ENCODE peak calls at places on chromosomes 2 and 18, in seven cellular contexts. One of them, this sample, is unnamed.

GRCh38 chr18:8361941-8362471 is 247.2 kb upstream of the RAB12 start:
- DNase-seq in cardiac fibroblast: no peak
- DNase-seq in AG04450: no peak
- DNase-seq in sigmoid colon: no peak
- DNase-seq in Calu3: no peak
- DNase-seq in transverse colon: no peak
- DNase-seq in dorsolateral prefrontal cortex: no peak
- DNase-seq in this sample: no peak

GRCh38 chr2:178449700-178450573 is 1.0 kb downstream of the PRKRA start:
- DNase-seq in Calu3: no peak
- DNase-seq in AG04450: no peak
- DNase-seq in transverse colon: peak
- DNase-seq in sigmoid colon: no peak
- DNase-seq in dorsolateral prefrontal cortex: no peak
- DNase-seq in cardiac fibroblast: peak
- DNase-seq in this sample: no peak

GRCh38 chr2:9086465-9086864 is 83.0 kb upstream of the MBOAT2 start:
- DNase-seq in Calu3: no peak
- DNase-seq in transverse colon: no peak
- DNase-seq in cardiac fibroblast: peak
- DNase-seq in sigmoid colon: no peak
- DNase-seq in dorsolateral prefrontal cortex: no peak
- DNase-seq in AG04450: no peak
- DNase-seq in this sample: no peak

GRCh38 chr18:74698881-74699280 is 101.2 kb downstream of the ZNF407 start:
- DNase-seq in AG04450: no peak
- DNase-seq in cardiac fibroblast: no peak
- DNase-seq in transverse colon: no peak
- DNase-seq in sigmoid colon: no peak
- DNase-seq in dorsolateral prefrontal cortex: no peak
- DNase-seq in Calu3: no peak
- DNase-seq in this sample: no peak

GRCh38 chr2:4964579-4964978 is 727.6 kb upstream of the SOX11 start:
- DNase-seq in dorsolateral prefrontal cortex: no peak
- DNase-seq in cardiac fibroblast: no peak
- DNase-seq in Calu3: no peak
- DNase-seq in sigmoid colon: no peak
- DNase-seq in transverse colon: no peak
- DNase-seq in AG04450: no peak
- DNase-seq in this sample: no peak

GRCh38 chr18:12867724-12868123 is 16.3 kb downstream of the PTPN2 start:
- DNase-seq in AG04450: no peak
- DNase-seq in transverse colon: no peak
- DNase-seq in dorsolateral prefrontal cortex: no peak
- DNase-seq in sigmoid colon: no peak
- DNase-seq in cardiac fibroblast: no peak
- DNase-seq in Calu3: no peak
- DNase-seq in this sample: no peak

GRCh38 chr18:59455728-59456276 is 96.7 kb upstream of the LMAN1 start:
- DNase-seq in sigmoid colon: peak
- DNase-seq in Calu3: no peak
- DNase-seq in dorsolateral prefrontal cortex: no peak
- DNase-seq in cardiac fibroblast: no peak
- DNase-seq in transverse colon: no peak
- DNase-seq in AG04450: no peak
- DNase-seq in this sample: no peak

GRCh38 chr2:102092518-102092917 is 50.0 kb upstream of the IL1R1 start:
- DNase-seq in dorsolateral prefrontal cortex: no peak
- DNase-seq in cardiac fibroblast: no peak
- DNase-seq in sigmoid colon: no peak
- DNase-seq in Calu3: no peak
- DNase-seq in transverse colon: no peak
- DNase-seq in AG04450: no peak
- DNase-seq in this sample: no peak

GRCh38 chr2:8805278-8806045 is 32.0 kb downstream of the KIDINS220 start:
- DNase-seq in Calu3: no peak
- DNase-seq in dorsolateral prefrontal cortex: no peak
- DNase-seq in transverse colon: no peak
- DNase-seq in AG04450: no peak
- DNase-seq in cardiac fibroblast: no peak
- DNase-seq in sigmoid colon: no peak
- DNase-seq in this sample: peak

GRCh38 chr2:233795735-233796171 is 17.6 kb downstream of the MROH2A start:
- DNase-seq in transverse colon: no peak
- DNase-seq in AG04450: no peak
- DNase-seq in Calu3: no peak
- DNase-seq in dorsolateral prefrontal cortex: no peak
- DNase-seq in cardiac fibroblast: no peak
- DNase-seq in sigmoid colon: no peak
- DNase-seq in this sample: peak

GRCh38 chr2:74587664-74588277 is 33.3 kb downstream of the DOK1 start:
- DNase-seq in transverse colon: peak
- DNase-seq in sigmoid colon: peak
- DNase-seq in dorsolateral prefrontal cortex: peak
- DNase-seq in Calu3: peak
- DNase-seq in AG04450: no peak
- DNase-seq in cardiac fibroblast: peak
- DNase-seq in this sample: peak

GRCh38 chr2:135047295-135047694 is at the start of gene MAP3K19:
- DNase-seq in AG04450: no peak
- DNase-seq in cardiac fibroblast: no peak
- DNase-seq in sigmoid colon: no peak
- DNase-seq in dorsolateral prefrontal cortex: no peak
- DNase-seq in transverse colon: no peak
- DNase-seq in Calu3: no peak
- DNase-seq in this sample: no peak

DNA sequence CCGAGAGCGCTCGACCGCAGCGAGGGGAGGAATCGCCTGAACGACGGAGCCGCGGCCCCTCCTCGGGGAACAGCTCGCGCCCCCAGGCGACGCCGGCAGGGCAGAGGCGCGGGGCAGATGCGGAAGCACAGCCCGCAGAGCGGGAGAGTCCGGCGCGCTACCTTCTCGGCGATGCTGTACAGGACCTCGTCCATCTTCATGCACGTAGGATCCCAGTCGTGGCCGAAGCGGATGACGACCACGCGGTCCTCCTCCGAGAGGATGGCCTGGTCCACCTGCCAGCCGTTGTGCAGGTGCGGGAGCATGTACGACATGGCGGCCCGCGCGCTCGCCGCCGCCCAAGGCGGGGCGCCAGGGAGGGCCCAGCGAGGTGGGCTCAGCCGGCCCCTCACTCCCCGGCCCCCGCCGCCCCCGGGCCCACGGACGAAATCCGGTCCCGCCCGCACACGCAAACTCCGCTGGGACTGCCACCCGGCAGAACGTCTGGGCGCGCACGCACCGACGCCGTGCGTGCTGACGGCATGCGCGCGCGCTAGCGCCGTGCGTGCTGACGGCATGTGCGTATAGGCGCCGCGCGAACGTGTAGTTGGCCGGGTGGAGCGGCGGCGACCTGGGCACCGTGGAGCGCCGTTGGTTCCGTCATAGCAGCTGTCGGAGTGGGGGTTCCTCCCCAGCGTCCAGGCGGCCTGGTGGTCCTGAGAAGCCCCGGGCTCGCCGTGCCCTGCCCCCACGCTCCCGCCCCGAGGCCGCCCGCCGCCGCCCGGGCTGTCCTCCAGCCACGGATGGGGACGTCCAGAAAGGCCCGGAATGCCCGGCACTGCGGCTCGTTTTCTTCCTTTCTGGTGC is at the start of gene TXNL4A:
- DNase-seq in transverse colon: peak
- DNase-seq in dorsolateral prefrontal cortex: peak
- DNase-seq in AG04450: peak
- DNase-seq in sigmoid colon: peak
- DNase-seq in cardiac fibroblast: peak
- DNase-seq in Calu3: peak
- DNase-seq in this sample: peak
- TF ChIP-seq CTCF in transverse colon: peak
- TF ChIP-seq CTCF in dorsolateral prefrontal cortex: peak
- TF ChIP-seq CTCF in AG04450: peak
- TF ChIP-seq CTCF in sigmoid colon: no peak
- TF ChIP-seq CTCF in cardiac fibroblast: peak
- TF ChIP-seq CTCF in Calu3: no peak
- TF ChIP-seq CTCF in this sample: peak

GRCh38 chr2:14936436-14936835 is 303.9 kb downstream of the LRATD1 start:
- DNase-seq in Calu3: no peak
- DNase-seq in AG04450: no peak
- DNase-seq in transverse colon: no peak
- DNase-seq in dorsolateral prefrontal cortex: no peak
- DNase-seq in sigmoid colon: no peak
- DNase-seq in cardiac fibroblast: no peak
- DNase-seq in this sample: no peak
- TF ChIP-seq CTCF in Calu3: no peak
- TF ChIP-seq CTCF in AG04450: no peak
- TF ChIP-seq CTCF in transverse colon: no peak
- TF ChIP-seq CTCF in dorsolateral prefrontal cortex: no peak
- TF ChIP-seq CTCF in sigmoid colon: no peak
- TF ChIP-seq CTCF in cardiac fibroblast: no peak
- TF ChIP-seq CTCF in this sample: no peak

DNA sequence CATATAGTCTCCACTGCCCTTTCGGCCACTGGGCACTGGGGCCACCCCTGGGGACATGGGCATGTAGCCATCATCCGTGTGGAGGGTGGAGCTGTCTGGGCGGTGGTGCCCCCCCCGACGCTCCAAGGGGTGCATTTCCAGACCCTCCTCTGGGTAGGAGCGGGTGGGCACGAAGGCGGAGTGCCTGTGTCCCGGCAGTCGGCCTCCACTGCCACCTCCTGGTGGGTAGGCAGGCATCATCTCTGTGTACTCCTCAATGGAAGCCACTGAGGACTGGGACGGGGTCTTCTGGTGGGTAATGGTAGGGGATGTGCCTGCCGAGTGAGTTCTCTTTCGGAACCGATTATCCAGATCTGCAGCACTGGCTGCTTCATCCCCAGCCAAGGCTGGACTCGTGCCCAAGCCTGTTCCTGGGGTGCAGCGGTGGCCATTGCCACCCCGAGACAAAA is 2.8 kb downstream of the IRS1 start:
- DNase-seq in AG04450: no peak
- DNase-seq in transverse colon: peak
- DNase-seq in Calu3: peak
- DNase-seq in cardiac fibroblast: peak
- DNase-seq in sigmoid colon: peak
- DNase-seq in dorsolateral prefrontal cortex: no peak
- DNase-seq in this sample: no peak
- TF ChIP-seq CTCF in AG04450: peak
- TF ChIP-seq CTCF in transverse colon: peak
- TF ChIP-seq CTCF in Calu3: peak
- TF ChIP-seq CTCF in cardiac fibroblast: peak
- TF ChIP-seq CTCF in sigmoid colon: peak
- TF ChIP-seq CTCF in dorsolateral prefrontal cortex: peak
- TF ChIP-seq CTCF in this sample: no peak

GRCh38 chr2:191349990-191350389 is 104.8 kb downstream of the MYO1B start:
- DNase-seq in dorsolateral prefrontal cortex: no peak
- DNase-seq in cardiac fibroblast: no peak
- DNase-seq in Calu3: no peak
- DNase-seq in AG04450: no peak
- DNase-seq in sigmoid colon: no peak
- DNase-seq in transverse colon: no peak
- DNase-seq in this sample: no peak
- TF ChIP-seq CTCF in dorsolateral prefrontal cortex: no peak
- TF ChIP-seq CTCF in cardiac fibroblast: no peak
- TF ChIP-seq CTCF in Calu3: no peak
- TF ChIP-seq CTCF in AG04450: peak
- TF ChIP-seq CTCF in sigmoid colon: no peak
- TF ChIP-seq CTCF in transverse colon: no peak
- TF ChIP-seq CTCF in this sample: no peak

GRCh38 chr2:23504591-23504990 is 119.6 kb downstream of the KLHL29 start:
- DNase-seq in Calu3: no peak
- DNase-seq in AG04450: no peak
- DNase-seq in dorsolateral prefrontal cortex: no peak
- DNase-seq in sigmoid colon: no peak
- DNase-seq in transverse colon: no peak
- DNase-seq in cardiac fibroblast: no peak
- DNase-seq in this sample: no peak

GRCh38 chr2:23505984-23506380 is 121.0 kb downstream of the KLHL29 start:
- DNase-seq in AG04450: no peak
- DNase-seq in sigmoid colon: no peak
- DNase-seq in transverse colon: no peak
- DNase-seq in cardiac fibroblast: no peak
- DNase-seq in dorsolateral prefrontal cortex: no peak
- DNase-seq in Calu3: no peak
- DNase-seq in this sample: no peak

GRCh38 chr2:23503682-23504081 is 118.7 kb downstream of the KLHL29 start:
- DNase-seq in transverse colon: no peak
- DNase-seq in dorsolateral prefrontal cortex: no peak
- DNase-seq in cardiac fibroblast: no peak
- DNase-seq in Calu3: no peak
- DNase-seq in AG04450: no peak
- DNase-seq in sigmoid colon: no peak
- DNase-seq in this sample: peak

GRCh38 chr2:23506460-23507266 is 121.7 kb downstream of the KLHL29 start:
- DNase-seq in sigmoid colon: no peak
- DNase-seq in transverse colon: no peak
- DNase-seq in Calu3: no peak
- DNase-seq in cardiac fibroblast: peak
- DNase-seq in AG04450: no peak
- DNase-seq in dorsolateral prefrontal cortex: no peak
- DNase-seq in this sample: no peak

DNA sequence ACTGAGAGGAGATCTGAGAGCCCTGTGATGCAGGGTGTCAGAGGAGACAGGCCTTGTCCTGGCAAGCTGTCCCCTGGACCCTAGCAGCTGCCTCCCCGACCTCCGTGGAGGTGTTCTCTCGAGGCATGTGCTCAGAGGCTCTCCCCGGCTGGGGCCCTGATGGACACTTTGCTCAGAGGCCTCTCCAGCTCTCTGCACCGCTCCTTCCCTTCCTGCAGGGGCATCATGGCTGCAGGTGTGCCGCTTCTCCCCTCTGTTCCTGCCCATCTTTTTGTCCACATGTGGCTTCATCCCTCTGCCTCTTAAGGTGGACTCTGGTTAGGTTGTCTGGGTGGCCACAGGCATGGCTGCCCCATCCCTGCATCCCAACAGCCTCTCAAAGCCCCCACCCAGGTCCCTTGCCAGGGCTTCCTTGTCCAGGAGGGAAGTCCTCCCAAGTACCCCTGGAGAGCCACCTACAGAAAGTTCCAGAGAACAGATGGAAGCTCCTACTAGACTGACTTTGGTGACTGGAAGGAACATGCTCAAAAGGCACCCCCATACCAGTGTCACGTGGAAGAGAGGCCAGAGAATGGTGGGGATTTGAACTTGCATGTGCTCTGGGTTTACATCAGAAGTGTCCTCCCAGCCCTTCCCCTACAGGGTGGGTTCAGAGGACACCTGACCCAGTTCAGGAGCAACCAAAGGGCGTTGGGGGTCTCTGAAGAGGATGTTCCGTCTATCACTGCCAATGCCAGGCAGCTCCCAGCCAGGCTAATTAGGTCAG is 120.4 kb downstream of the KLHL29 start:
- DNase-seq in dorsolateral prefrontal cortex: no peak
- DNase-seq in cardiac fibroblast: no peak
- DNase-seq in sigmoid colon: no peak
- DNase-seq in Calu3: no peak
- DNase-seq in AG04450: no peak
- DNase-seq in transverse colon: no peak
- DNase-seq in this sample: no peak
- TF ChIP-seq CTCF in dorsolateral prefrontal cortex: no peak
- TF ChIP-seq CTCF in cardiac fibroblast: peak
- TF ChIP-seq CTCF in sigmoid colon: no peak
- TF ChIP-seq CTCF in Calu3: no peak
- TF ChIP-seq CTCF in AG04450: peak
- TF ChIP-seq CTCF in transverse colon: no peak
- TF ChIP-seq CTCF in this sample: no peak